ENCODE peak calls at places on chromosomes 13 and 19, in ten cellular contexts. B, R, T, Q, E, S, V, F, M and H are unnamed samples.

GRCh38 chr19:49677232-49677881 is at the start of gene PRMT1:
- DNase-seq in S (no peak), F (peak), R (no peak), T (peak), B (peak), V (no peak), E (no peak), Q (peak), M (no peak), H (no peak)

GRCh38 chr13:30866692-30867669 is 39.1 kb upstream of the MEDAG start:
- DNase-seq in R (no peak), Q (peak), B (no peak), E (no peak), V (no peak), S (no peak), T (no peak), F (no peak), M (no peak), H (no peak)

GRCh38 chr19:8423821-8424223 is 10.7 kb downstream of the MARCHF2 start:
- DNase-seq in E (peak), S (no peak), R (peak), F (peak), M (peak), V (peak), Q (peak), T (peak), B (peak), H (peak)

GRCh38 chr13:48562296-48563066 is 29.6 kb upstream of the RCBTB2 start:
- DNase-seq in Q (no peak), E (no peak), S (peak), V (no peak), F (peak), M (no peak), R (peak), T (peak), B (no peak), H (no peak)

GRCh38 chr19:56946164-56946563 is 105.6 kb upstream of the PEG3 start:
- DNase-seq in Q (peak), S (no peak), B (no peak), V (no peak), E (no peak), R (no peak), M (no peak), F (no peak), T (no peak), H (no peak)

GRCh38 chr19:397941-398706 is 10.8 kb downstream of the C2CD4C start:
- DNase-seq in V (no peak), E (no peak), Q (no peak), M (no peak), T (no peak), B (no peak), S (no peak), F (no peak), R (no peak), H (no peak)

GRCh38 chr19:10450853-10451609 is 30.7 kb downstream of the PDE4A start:
- DNase-seq in R (no peak), V (no peak), E (no peak), Q (peak), T (peak), B (no peak), F (no peak), M (no peak), S (peak), H (no peak)

GRCh38 chr13:23087884-23088283 is 92.9 kb upstream of the SGCG start:
- DNase-seq in S (peak), M (no peak), R (no peak), T (peak), V (no peak), Q (peak), B (no peak), E (no peak), F (no peak), H (peak)

GRCh38 chr13:79522583-79522982 is 41.6 kb downstream of the NDFIP2 start:
- DNase-seq in R (no peak), M (no peak), V (no peak), S (peak), E (no peak), B (no peak), F (peak), T (no peak), Q (no peak), H (no peak)

GRCh38 chr19:38452430-38453366 is 19.2 kb downstream of the RYR1 start:
- DNase-seq in T (peak), F (peak), E (no peak), Q (peak), R (no peak), S (no peak), V (no peak), B (no peak), M (no peak), H (no peak)

GRCh38 chr13:32956595-32956933 is 59.7 kb upstream of the KL start:
- DNase-seq in B (no peak), F (no peak), Q (no peak), E (no peak), M (no peak), T (no peak), V (no peak), R (no peak), S (no peak), H (no peak)

GRCh38 chr19:49488046-49488862 is 846 bp downstream of the RPL13A start:
- DNase-seq in T (no peak), Q (no peak), M (no peak), R (no peak), V (no peak), B (no peak), F (peak), S (no peak), E (no peak), H (no peak)

GRCh38 chr19:50486823-50487515 is 10.3 kb upstream of the GARIN5A start:
- DNase-seq in R (no peak), V (no peak), B (peak), S (no peak), E (no peak), F (peak), Q (peak), M (no peak), T (peak), H (no peak)

GRCh38 chr19:2650515-2650914 is 52.0 kb downstream of the GNG7 start:
- DNase-seq in B (peak), S (no peak), T (no peak), R (no peak), V (no peak), Q (no peak), E (no peak), F (no peak), M (no peak), H (no peak)

GRCh38 chr19:42206871-42207755 is 10.4 kb downstream of the DEDD2 start:
- DNase-seq in E (no peak), T (peak), R (no peak), S (no peak), B (no peak), F (no peak), M (no peak), Q (no peak), V (no peak), H (no peak)

GRCh38 chr19:42155796-42156195 is 23.6 kb upstream of the POU2F2 start:
- DNase-seq in B (no peak), T (no peak), E (no peak), M (no peak), S (no peak), F (no peak), R (no peak), Q (no peak), V (no peak), H (no peak)

GRCh38 chr19:2461751-2462634 is 5.2 kb upstream of the LMNB2 start:
- DNase-seq in E (no peak), B (peak), M (no peak), F (no peak), S (peak), T (peak), V (peak), Q (peak), R (no peak), H (no peak)

GRCh38 chr13:33583398-33583797 is 234.6 kb upstream of the RFC3 start:
- DNase-seq in R (no peak), M (no peak), V (no peak), S (no peak), B (no peak), T (no peak), Q (no peak), F (no peak), E (no peak), H (no peak)

GRCh38 chr19:18762125-18763023 is 28.7 kb downstream of the COMP start:
- DNase-seq in F (no peak), Q (peak), V (peak), B (no peak), T (no peak), S (no peak), M (peak), E (peak), R (no peak), H (no peak)

GRCh38 chr13:52034616-52035226 is 10.2 kb downstream of the UTP14C start:
- DNase-seq in M (no peak), V (no peak), F (no peak), R (no peak), B (no peak), S (no peak), Q (no peak), T (no peak), E (no peak), H (no peak)

GRCh38 chr19:50792246-50792851 is 2.1 kb downstream of the ACP4 start:
- DNase-seq in E (no peak), M (no peak), T (no peak), B (no peak), V (no peak), R (no peak), Q (no peak), F (no peak), S (no peak), H (no peak)

GRCh38 chr19:18063463-18063862 is 23.3 kb downstream of the IL12RB1 start:
- DNase-seq in V (no peak), B (no peak), T (peak), Q (peak), F (no peak), R (no peak), S (no peak), M (no peak), E (no peak), H (no peak)

GRCh38 chr13:60755380-60756163 is 358.6 kb downstream of the TDRD3 start:
- DNase-seq in T (no peak), M (no peak), B (no peak), V (no peak), Q (no peak), R (no peak), F (no peak), S (no peak), E (no peak), H (no peak)

GRCh38 chr13:43448605-43449004 is 338.2 kb downstream of the ENOX1 start:
- DNase-seq in M (no peak), S (no peak), F (no peak), Q (no peak), B (no peak), E (no peak), V (no peak), T (no peak), R (no peak), H (no peak)

GRCh38 chr19:44050740-44051653 is 839 bp upstream of the ZNF223 start:
- DNase-seq in E (peak), M (no peak), S (no peak), R (no peak), V (peak), Q (no peak), B (no peak), T (no peak), F (peak), H (no peak)

GRCh38 chr19:44055870-44056269 is 4.0 kb downstream of the ZNF223 start:
- DNase-seq in R (no peak), V (no peak), T (no peak), B (no peak), Q (no peak), F (no peak), E (no peak), S (no peak), M (no peak), H (no peak)

DNA sequence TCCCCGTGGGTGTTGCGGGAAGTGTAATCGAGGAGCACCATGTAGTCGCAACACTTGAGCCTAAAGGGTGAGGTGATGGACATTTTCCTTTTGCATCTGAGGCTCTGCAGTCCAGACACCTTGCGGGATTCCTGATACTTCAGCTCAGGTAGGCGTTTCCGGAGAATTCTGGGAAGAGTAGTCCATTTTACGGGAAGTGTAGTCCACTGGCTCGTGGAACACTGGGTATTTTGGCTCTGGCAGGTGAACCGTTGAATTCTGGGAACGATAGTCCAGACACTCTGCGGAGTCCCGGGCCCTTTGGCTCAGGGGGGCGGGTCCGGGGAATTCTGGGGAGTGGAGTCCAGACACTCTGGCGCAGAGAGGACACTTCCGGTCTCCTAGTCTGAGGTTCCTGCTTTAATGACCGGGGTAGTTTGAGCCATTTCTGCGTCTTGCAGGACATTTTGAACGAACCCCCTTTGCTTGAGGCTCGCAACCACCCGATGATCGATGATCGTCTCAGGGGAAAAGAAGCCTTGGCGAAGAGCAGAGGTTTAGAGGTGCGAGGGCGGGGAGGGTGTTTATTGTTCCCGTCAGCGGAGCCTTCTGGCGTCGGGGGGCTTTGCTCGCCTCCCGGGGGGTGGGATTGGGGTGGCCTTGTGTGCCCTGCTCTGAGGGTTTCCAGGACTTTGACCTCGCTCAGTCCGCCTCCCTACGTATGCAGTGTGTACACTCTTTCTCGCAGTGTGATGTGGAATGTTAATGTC is at the start of gene ZNF223:
- DNase-seq in E (peak), Q (peak), F (peak), S (peak), V (peak), B (peak), R (peak), T (peak), M (peak), H (peak)
- TF ChIP-seq POLR2AphosphoS5 in E (peak), Q (peak), F (peak), S (no peak), V (peak), B (peak), R (peak), T (no peak), M (peak), H (peak)

GRCh38 chr19:30556230-30556711 is 184.1 kb downstream of the ZNF536 start:
- DNase-seq in M (no peak), S (no peak), F (no peak), V (no peak), T (no peak), B (no peak), Q (no peak), E (no peak), R (no peak), H (no peak)
- TF ChIP-seq POLR2AphosphoS5 in M (peak), S (no peak), F (no peak), V (no peak), T (no peak), B (no peak), Q (no peak), E (no peak), R (no peak), H (no peak)

GRCh38 chr13:75749407-75749806 is 113.3 kb downstream of the LMO7 start:
- DNase-seq in B (no peak), Q (no peak), M (peak), S (no peak), V (no peak), R (no peak), T (no peak), F (no peak), E (no peak), H (no peak)

GRCh38 chr13:75751350-75751749 is 115.2 kb downstream of the LMO7 start:
- DNase-seq in R (no peak), B (no peak), M (no peak), F (no peak), T (no peak), V (no peak), S (no peak), E (no peak), Q (no peak), H (no peak)

GRCh38 chr13:75745387-75745786 is 109.3 kb downstream of the LMO7 start:
- DNase-seq in F (no peak), V (no peak), Q (no peak), E (no peak), R (no peak), T (no peak), S (no peak), B (no peak), M (no peak), H (no peak)

GRCh38 chr13:75752848-75753247 is 116.7 kb downstream of the LMO7 start:
- DNase-seq in B (no peak), F (no peak), T (no peak), E (no peak), Q (no peak), M (no peak), S (no peak), R (no peak), V (no peak), H (no peak)

GRCh38 chr13:75748874-75749273 is 112.7 kb downstream of the LMO7 start:
- DNase-seq in S (no peak), B (no peak), R (no peak), E (no peak), T (no peak), Q (no peak), F (no peak), V (no peak), M (no peak), H (no peak)
- TF ChIP-seq POLR2AphosphoS5 in S (no peak), B (no peak), R (no peak), E (no peak), T (no peak), Q (no peak), F (no peak), V (no peak), M (no peak), H (no peak)

GRCh38 chr19:35318679-35319448 is 10.1 kb upstream of the CD22 start:
- DNase-seq in M (peak), S (no peak), V (peak), Q (no peak), T (peak), B (peak), E (peak), R (no peak), F (peak), H (peak)
- TF ChIP-seq POLR2AphosphoS5 in M (no peak), S (no peak), V (no peak), Q (no peak), T (no peak), B (peak), E (peak), R (peak), F (no peak), H (no peak)

DNA sequence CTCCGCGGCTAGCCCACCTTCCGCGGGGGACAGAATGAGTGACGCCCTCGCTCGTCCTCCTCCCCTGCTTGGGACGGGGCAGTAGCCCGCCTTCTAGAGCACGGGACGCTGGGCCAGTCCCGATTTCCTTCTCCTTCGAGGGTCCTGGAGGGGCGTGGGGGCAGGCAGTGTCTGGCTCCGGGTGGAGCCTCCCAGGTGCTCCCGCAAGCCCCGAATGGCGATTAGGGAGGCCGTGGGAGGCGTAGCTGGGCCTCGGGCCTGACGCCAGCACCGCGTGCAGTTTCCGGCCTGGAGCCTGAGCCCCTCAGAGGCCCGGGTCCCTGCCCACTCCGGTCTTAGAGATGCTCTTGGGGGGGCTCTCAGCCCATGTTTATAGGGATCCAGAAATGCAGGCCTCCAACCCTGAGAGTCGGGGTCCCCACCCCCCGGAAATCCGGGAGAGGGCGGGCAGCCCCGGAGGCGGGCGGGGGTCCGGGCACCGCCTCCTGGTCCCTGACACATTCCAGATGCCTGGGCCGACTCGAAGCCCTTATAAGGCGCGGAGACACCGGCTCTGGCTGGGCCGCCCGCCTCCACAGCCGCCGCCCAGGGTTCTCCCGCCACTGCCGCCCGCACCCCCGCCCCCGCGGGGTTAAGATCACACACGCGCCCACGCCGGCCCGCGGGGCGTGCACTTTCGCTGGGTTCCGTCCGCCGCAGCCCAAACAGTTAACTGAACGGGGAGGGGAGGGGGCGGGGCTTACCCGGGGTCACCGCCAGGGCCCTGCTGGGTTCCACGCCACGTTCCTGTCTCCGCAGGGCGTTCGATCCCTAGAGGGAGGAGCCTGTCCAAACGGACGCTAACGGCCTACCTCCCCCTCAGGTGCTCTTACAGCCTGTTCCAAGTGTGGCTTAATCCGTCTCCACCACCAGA is 1.5 kb downstream of the MYADM start:
- DNase-seq in T (peak), S (peak), V (peak), B (peak), M (peak), Q (peak), E (peak), R (peak), F (peak), H (no peak)
- TF ChIP-seq POLR2AphosphoS5 in T (peak), S (no peak), V (peak), B (peak), M (peak), Q (peak), E (peak), R (peak), F (peak), H (peak)

GRCh38 chr13:35855531-35856019 is 275.6 kb downstream of the DCLK1 start:
- DNase-seq in M (no peak), B (no peak), Q (no peak), E (no peak), S (no peak), T (no peak), V (no peak), F (no peak), R (peak), H (no peak)
- TF ChIP-seq POLR2AphosphoS5 in M (no peak), B (no peak), Q (no peak), E (no peak), S (no peak), T (no peak), V (no peak), F (no peak), R (no peak), H (no peak)

DNA sequence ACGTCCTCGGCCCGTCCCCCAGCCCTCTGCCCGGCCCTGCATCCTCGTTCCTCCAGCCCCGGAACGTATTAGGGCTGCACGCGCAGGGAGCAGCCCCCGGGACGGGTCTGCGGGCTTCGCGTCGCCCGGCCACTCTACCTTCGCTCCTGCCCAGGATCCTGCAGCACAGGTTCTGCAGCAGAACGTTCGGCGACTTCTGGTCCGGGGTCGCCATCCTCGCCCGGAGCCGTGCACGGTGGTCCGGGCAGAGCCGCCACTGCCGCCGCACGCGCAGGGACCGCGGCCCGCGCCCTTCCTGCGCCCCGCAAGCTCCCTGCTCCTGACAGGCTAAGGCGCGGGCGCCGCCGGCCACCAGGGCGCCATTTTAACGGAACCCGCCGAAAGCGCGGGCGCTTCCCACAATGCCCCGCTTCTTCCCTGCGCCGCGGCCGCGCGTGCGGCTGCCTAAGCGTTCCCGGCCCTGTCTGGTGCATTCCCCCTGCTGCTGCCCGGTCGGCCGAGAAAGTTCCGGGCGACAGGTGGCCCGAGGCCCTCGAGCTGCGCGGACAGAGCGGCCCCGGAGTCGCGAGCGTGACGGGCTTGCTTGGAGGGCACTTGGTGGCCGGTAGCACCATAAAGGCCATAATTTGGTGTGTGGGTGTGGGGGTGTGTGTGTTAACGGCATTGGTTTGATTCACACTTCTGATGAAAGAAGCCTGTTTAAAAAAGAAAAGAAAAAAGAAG is at the start of gene TUBGCP3:
- DNase-seq in R (no peak), V (peak), M (peak), F (peak), B (peak), Q (peak), T (peak), S (peak), E (peak), H (no peak)
- TF ChIP-seq POLR2AphosphoS5 in R (peak), V (peak), M (peak), F (peak), B (peak), Q (peak), T (peak), S (peak), E (peak), H (peak)